ENCODE peak calls at places on chromosomes 1 and 21, in ten cellular contexts. E, I, J, U, Z, W, G, V, A and P are unnamed samples.

GRCh38 chr1:181044449-181044966 is 10.7 kb downstream of the MR1 start:
- DNase-seq in A (no peak), J (peak; percentile 60), G (peak; percentile 16), V (peak; percentile 99), W (no peak), Z (no peak), I (no peak), U (no peak), E (peak; percentile 30), P (no peak)

GRCh38 chr1:196152086-196152485 is 456.2 kb downstream of the KCNT2 start:
- DNase-seq in A (no peak), E (no peak), J (peak; percentile 53), U (no peak), W (no peak), G (no peak), Z (no peak), V (no peak), I (no peak), P (no peak)

GRCh38 chr21:31078796-31079195 is 40.5 kb upstream of the KRTAP19-8 start:
- DNase-seq in Z (no peak), G (no peak), A (no peak), W (peak; percentile 29), E (no peak), V (no peak), J (peak; percentile 9), I (no peak), U (no peak), P (no peak)

GRCh38 chr1:84271452-84272273 is 29.8 kb upstream of the SAMD13 start:
- DNase-seq in J (peak; percentile 72), I (no peak), G (no peak), A (no peak), Z (no peak), W (no peak), V (no peak), E (peak; percentile 34), U (no peak), P (no peak)

GRCh38 chr1:159132271-159132881 is 39.0 kb upstream of the CADM3 start:
- DNase-seq in E (peak; percentile 51), J (peak; percentile 78), I (peak; percentile 76), V (peak; percentile 92), G (peak; percentile 44), Z (peak; percentile 24), W (peak; percentile 55), U (peak; percentile 26), A (peak; percentile 65), P (peak; percentile 70)

GRCh38 chr21:17903029-17903806 is 84.1 kb upstream of the C21orf91 start:
- DNase-seq in W (no peak), Z (no peak), U (peak; percentile 20), E (no peak), J (peak; percentile 67), G (no peak), A (no peak), I (no peak), V (peak; percentile 45), P (no peak)

GRCh38 chr1:95406279-95406678 is 172.3 kb downstream of the RWDD3 start:
- DNase-seq in Z (no peak), G (no peak), W (no peak), U (no peak), J (no peak), A (no peak), V (no peak), I (no peak), E (no peak), P (no peak)

GRCh38 chr1:14742181-14742980 is 143.9 kb downstream of the KAZN start:
- DNase-seq in U (peak; percentile 91), W (peak; percentile 91), V (peak; percentile 97), I (no peak), J (peak; percentile 97), A (no peak), E (no peak), G (no peak), Z (no peak), P (no peak)

GRCh38 chr21:36113647-36114428 is 21.0 kb upstream of the CBR3 start:
- DNase-seq in E (peak; percentile 85), W (no peak), I (no peak), G (no peak), V (no peak), J (no peak), Z (no peak), U (no peak), A (no peak), P (no peak)

GRCh38 chr1:84398175-84398574 is at the start of gene DNASE2B:
- DNase-seq in I (no peak), E (no peak), U (no peak), Z (no peak), G (no peak), W (no peak), V (no peak), A (no peak), J (no peak), P (no peak)

GRCh38 chr21:36917487-36918158 is 48.8 kb downstream of the HLCS start:
- DNase-seq in I (no peak), E (peak; percentile 40), G (no peak), V (peak; percentile 64), J (peak; percentile 79), U (peak; percentile 32), W (peak; percentile 53), A (peak; percentile 31), Z (no peak), P (no peak)

GRCh38 chr21:41783476-41784150 is 16.8 kb upstream of the RIPK4 start:
- DNase-seq in G (no peak), U (no peak), V (peak; percentile 93), A (no peak), J (peak; percentile 51), W (peak; percentile 11), I (no peak), E (peak; percentile 85), Z (no peak), P (no peak)

GRCh38 chr1:169676001-169676400 is 35.4 kb downstream of the SELL start:
- DNase-seq in W (peak; percentile 86), G (no peak), Z (no peak), J (peak; percentile 84), U (no peak), I (no peak), E (peak; percentile 29), A (no peak), V (no peak), P (no peak)

GRCh38 chr1:156480411-156481192 is 20.0 kb downstream of the MEF2D start:
- DNase-seq in J (peak; percentile 58), E (peak; percentile 71), W (no peak), Z (no peak), I (peak; percentile 73), A (peak; percentile 70), G (peak; percentile 69), U (no peak), V (peak; percentile 33), P (no peak)

GRCh38 chr1:234405676-234406075 is 32.4 kb downstream of the COA6 start:
- DNase-seq in G (no peak), W (no peak), J (no peak), I (no peak), Z (no peak), V (no peak), A (no peak), E (no peak), U (no peak), P (no peak)

GRCh38 chr1:234412830-234413229 is 39.6 kb downstream of the COA6 start:
- DNase-seq in V (no peak), G (no peak), E (no peak), I (no peak), U (no peak), A (no peak), J (no peak), W (no peak), Z (no peak), P (no peak)

GRCh38 chr1:234408757-234409156 is 35.5 kb downstream of the COA6 start:
- DNase-seq in G (no peak), I (no peak), U (no peak), J (no peak), V (no peak), Z (no peak), W (no peak), A (no peak), E (no peak), P (no peak)

GRCh38 chr1:234406871-234407270 is 33.6 kb downstream of the COA6 start:
- DNase-seq in I (no peak), Z (no peak), W (no peak), A (no peak), V (no peak), G (no peak), E (no peak), J (no peak), U (no peak), P (no peak)

DNA sequence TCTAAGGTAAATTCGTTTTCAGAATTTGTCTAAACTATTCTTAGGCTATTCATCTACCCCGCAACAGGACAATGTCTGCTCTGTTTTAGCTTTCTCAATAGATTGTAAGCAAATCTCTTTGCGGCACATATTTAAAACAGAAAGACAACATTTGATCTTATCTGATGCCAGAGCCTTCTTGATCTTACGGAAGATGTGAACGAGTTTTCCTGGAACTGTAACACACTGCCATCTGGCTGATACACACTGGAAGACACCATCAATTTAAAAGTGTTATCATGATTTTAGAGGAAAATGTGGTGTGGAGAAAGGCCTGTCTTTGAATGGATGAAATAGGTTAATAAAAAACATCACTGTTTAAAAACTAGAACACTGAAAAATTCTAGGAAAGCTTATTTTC is 36.1 kb downstream of the COA6 start:
- DNase-seq in A (no peak), W (no peak), Z (no peak), J (peak; percentile 24), E (no peak), I (no peak), U (no peak), G (no peak), V (no peak), P (no peak)
- TF ChIP-seq CTCF in A (no peak), W (peak; percentile 28), Z (no peak), J (peak; percentile 34), E (no peak), I (no peak), U (peak; percentile 12), G (no peak), V (no peak), P (peak; percentile 31)

GRCh38 chr21:15441060-15441493 is 288.7 kb upstream of the USP25 start:
- DNase-seq in V (no peak), G (no peak), Z (no peak), J (no peak), A (no peak), W (no peak), I (peak; percentile 47), U (no peak), E (no peak), P (no peak)
- TF ChIP-seq CTCF in V (no peak), G (no peak), Z (no peak), J (no peak), A (no peak), W (no peak), I (no peak), U (no peak), E (no peak), P (no peak)

DNA sequence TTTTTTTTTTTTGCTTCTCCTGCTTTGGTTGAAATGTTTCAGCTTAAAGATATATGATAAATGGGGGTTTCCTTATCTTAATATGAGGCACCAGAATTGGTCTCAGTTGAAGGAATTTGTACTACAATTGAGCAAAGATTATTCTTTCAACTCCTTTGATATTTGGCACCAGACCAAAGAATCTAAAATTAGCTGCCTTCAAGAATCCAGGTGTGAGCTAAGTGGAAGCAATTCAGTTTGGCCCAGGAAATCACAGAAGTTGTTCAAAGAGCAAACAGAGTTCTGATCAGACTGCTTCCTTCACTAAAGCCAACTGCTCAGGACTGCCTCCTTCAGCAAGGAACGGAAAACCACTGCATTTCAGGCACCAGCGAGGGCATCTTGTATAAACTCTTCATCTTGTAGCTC is 68.3 kb upstream of the BCAR3 start:
- DNase-seq in W (no peak), E (peak; percentile 36), J (peak; percentile 60), A (no peak), I (no peak), U (no peak), G (no peak), Z (no peak), V (no peak), P (no peak)
- TF ChIP-seq CTCF in W (peak; percentile 53), E (no peak), J (peak; percentile 62), A (no peak), I (peak; percentile 12), U (peak; percentile 30), G (no peak), Z (no peak), V (no peak), P (peak; percentile 32)

GRCh38 chr1:37478451-37478871 is 4.1 kb downstream of the ZC3H12A start:
- DNase-seq in V (peak; percentile 66), A (peak; percentile 61), U (no peak), J (peak; percentile 54), E (peak; percentile 53), Z (no peak), W (peak; percentile 68), I (no peak), G (peak; percentile 15), P (no peak)
- TF ChIP-seq CTCF in V (no peak), A (no peak), U (no peak), J (no peak), E (no peak), Z (no peak), W (no peak), I (no peak), G (no peak), P (no peak)